ENCODE peak calls at places on chromosomes 4 and X, in seven cellular contexts. C, W, M, S, L, H and B are unnamed samples.

GRCh38 chr4:130849985-130850632 is 1754.2 kb downstream of the C4orf33 start:
- DNase-seq in C (no peak), W (peak), M (no peak), S (no peak), L (no peak), H (no peak), B (no peak)

GRCh38 chrX:33178690-33179089 is 32.7 kb downstream of the DMD start:
- DNase-seq in C (no peak), W (no peak), M (no peak), S (no peak), L (no peak), H (no peak), B (no peak)

GRCh38 chrX:113330416-113330815 is 489.8 kb upstream of the AMOT start:
- DNase-seq in C (no peak), W (no peak), M (no peak), S (no peak), L (no peak), H (no peak), B (no peak)

GRCh38 chr4:26490111-26490979 is at the start of gene CCKAR:
- DNase-seq in C (no peak), W (peak), M (no peak), S (no peak), L (no peak), H (no peak), B (no peak)

GRCh38 chr4:155319506-155319905 is 57.3 kb downstream of the MAP9 start:
- DNase-seq in C (no peak), W (no peak), M (no peak), S (no peak), L (no peak), H (no peak), B (no peak)

GRCh38 chr4:105140684-105141490 is 5.8 kb upstream of the TET2 start:
- DNase-seq in C (peak), W (no peak), M (no peak), S (peak), L (no peak), H (no peak), B (no peak)

GRCh38 chr4:14115106-14115505 is 487.6 kb upstream of the BOD1L1 start:
- DNase-seq in C (no peak), W (no peak), M (no peak), S (no peak), L (no peak), H (no peak), B (no peak)

GRCh38 chr4:169611157-169611556 is 1.2 kb downstream of the NEK1 start:
- DNase-seq in C (no peak), W (no peak), M (no peak), S (no peak), L (no peak), H (no peak), B (no peak)

GRCh38 chrX:51641421-51642021 is 22.8 kb upstream of the CENPVL3 start:
- DNase-seq in C (peak), W (peak), M (no peak), S (peak), L (peak), H (no peak), B (no peak)

GRCh38 chr4:42640613-42641012 is 16.3 kb downstream of the ATP8A1 start:
- DNase-seq in C (no peak), W (no peak), M (no peak), S (no peak), L (no peak), H (no peak), B (no peak)

GRCh38 chr4:186726440-186727148 is 2.9 kb upstream of the FAT1 start:
- DNase-seq in C (peak), W (no peak), M (peak), S (peak), L (peak), H (peak), B (no peak)

GRCh38 chrX:153381684-153382532 is 19.2 kb downstream of the PNMA6E start:
- DNase-seq in C (peak), W (peak), M (no peak), S (peak), L (peak), H (no peak), B (no peak)
- TF ChIP-seq CTCF in C (no peak), W (peak), M (no peak), S (no peak), L (no peak), H (no peak), B (no peak)

GRCh38 chr4:144572660-144573059 is 73.3 kb upstream of the HHIP start:
- DNase-seq in C (peak), W (no peak), M (no peak), S (no peak), L (no peak), H (no peak), B (no peak)
- TF ChIP-seq CTCF in C (peak), W (no peak), M (no peak), S (no peak), L (peak), H (no peak), B (no peak)

GRCh38 chr4:145709336-145709735 is 29.4 kb downstream of the C4orf51 start:
- DNase-seq in C (no peak), W (no peak), M (no peak), S (no peak), L (no peak), H (no peak), B (no peak)

GRCh38 chr4:145703850-145704528 is 24.0 kb downstream of the C4orf51 start:
- DNase-seq in C (no peak), W (no peak), M (no peak), S (no peak), L (no peak), H (no peak), B (no peak)

GRCh38 chr4:145709843-145710242 is 29.9 kb downstream of the C4orf51 start:
- DNase-seq in C (no peak), W (peak), M (no peak), S (no peak), L (peak), H (no peak), B (no peak)
- TF ChIP-seq CTCF in C (no peak), W (no peak), M (no peak), S (no peak), L (no peak), H (no peak), B (no peak)

DNA sequence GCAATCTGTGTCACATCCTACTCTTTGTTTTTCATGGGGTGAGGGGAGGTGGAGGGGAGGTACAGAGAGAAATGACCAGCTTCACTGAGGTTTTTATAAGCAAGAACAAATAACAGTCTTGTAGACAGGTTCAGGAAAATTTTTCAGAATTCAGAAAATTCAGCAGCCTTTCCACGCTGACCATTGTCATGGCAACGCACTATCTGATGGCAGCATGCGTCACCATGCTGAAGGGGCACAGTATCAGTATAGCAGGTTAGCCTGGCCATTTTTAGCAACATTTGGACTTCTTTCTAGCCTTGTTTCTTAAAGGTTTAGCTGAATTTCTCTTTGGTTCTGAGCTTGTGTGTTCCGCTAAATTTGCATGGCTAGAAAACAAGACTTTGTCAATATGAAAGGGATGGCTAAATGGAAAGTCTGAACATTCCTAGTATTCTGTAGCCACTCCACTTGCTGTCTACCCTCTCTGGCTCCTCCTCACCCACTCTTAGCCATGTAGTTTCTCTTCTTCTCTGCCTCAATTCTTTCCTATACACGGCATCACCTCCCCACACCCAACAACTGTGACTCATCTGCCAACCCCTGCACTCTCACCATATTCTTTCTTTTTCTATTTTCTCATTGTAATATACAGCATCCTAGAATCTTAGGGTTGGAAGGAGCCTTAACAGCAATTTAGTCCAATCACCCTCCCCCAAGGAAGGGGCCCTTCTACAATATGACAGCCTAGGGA is 42.7 kb upstream of the CITED1 start:
- DNase-seq in C (no peak), W (no peak), M (no peak), S (no peak), L (no peak), H (no peak), B (no peak)
- TF ChIP-seq CTCF in C (no peak), W (no peak), M (no peak), S (no peak), L (no peak), H (no peak), B (no peak)

GRCh38 chr4:149901128-149901527 is 85.5 kb upstream of the IQCM start:
- DNase-seq in C (no peak), W (no peak), M (no peak), S (no peak), L (no peak), H (no peak), B (no peak)

GRCh38 chr4:149897784-149898183 is 82.1 kb upstream of the IQCM start:
- DNase-seq in C (no peak), W (no peak), M (no peak), S (no peak), L (no peak), H (no peak), B (no peak)

GRCh38 chr4:149891381-149891780 is 75.7 kb upstream of the IQCM start:
- DNase-seq in C (no peak), W (no peak), M (no peak), S (no peak), L (no peak), H (no peak), B (no peak)

DNA sequence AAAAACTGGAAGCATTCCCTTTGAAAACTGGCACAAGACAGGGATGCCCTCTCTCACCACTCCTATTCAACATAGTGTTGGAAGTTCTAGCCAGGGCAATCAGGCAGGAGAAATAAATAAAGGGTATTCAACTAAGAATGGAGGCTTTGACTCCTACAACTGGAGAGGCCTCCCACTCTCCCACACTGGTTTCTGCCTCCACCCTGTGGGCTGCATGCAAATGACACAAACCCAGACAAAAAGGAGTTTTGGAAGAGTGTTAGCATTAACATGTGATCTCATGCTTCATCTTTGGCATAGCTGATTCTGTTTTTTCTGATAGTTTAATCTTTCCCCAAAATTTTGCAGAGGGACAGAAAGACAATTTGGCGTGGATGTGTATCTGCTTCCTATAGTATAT is 80.8 kb upstream of the IQCM start:
- DNase-seq in C (peak), W (peak), M (no peak), S (no peak), L (peak), H (no peak), B (no peak)
- TF ChIP-seq CTCF in C (no peak), W (peak), M (peak), S (no peak), L (peak), H (no peak), B (no peak)

GRCh38 chrX:143669395-143669794 is 33.5 kb upstream of the SLITRK4 start:
- DNase-seq in C (no peak), W (no peak), M (no peak), S (no peak), L (no peak), H (no peak), B (no peak)
- TF ChIP-seq CTCF in C (no peak), W (peak), M (peak), S (no peak), L (peak), H (no peak), B (no peak)

DNA sequence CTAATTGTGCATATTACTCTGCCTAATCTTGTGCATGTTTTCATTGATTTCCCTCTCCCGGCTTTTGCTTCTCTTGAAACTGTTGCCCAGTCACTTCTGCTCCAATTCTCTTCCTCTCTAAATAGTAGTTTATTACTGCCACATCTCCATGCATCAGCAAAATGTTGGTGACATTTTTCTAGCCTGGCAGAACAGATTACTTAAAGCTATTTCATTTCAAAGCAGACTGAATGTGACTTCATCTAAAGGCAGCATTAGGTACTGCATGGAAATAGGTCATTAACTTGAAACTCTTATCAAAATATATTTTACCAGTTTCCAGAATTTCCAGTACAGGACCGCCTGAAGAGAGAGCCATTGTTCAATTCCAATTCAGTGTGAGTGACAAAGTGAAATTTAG is 52.4 kb downstream of the HPGDS start:
- DNase-seq in C (no peak), W (no peak), M (no peak), S (no peak), L (no peak), H (no peak), B (no peak)
- TF ChIP-seq CTCF in C (no peak), W (peak), M (peak), S (no peak), L (peak), H (no peak), B (no peak)

GRCh38 chr4:10160280-10160856 is 43.8 kb upstream of the WDR1 start:
- DNase-seq in C (peak), W (no peak), M (no peak), S (no peak), L (peak), H (no peak), B (no peak)
- TF ChIP-seq CTCF in C (no peak), W (peak), M (peak), S (no peak), L (peak), H (no peak), B (no peak)

DNA sequence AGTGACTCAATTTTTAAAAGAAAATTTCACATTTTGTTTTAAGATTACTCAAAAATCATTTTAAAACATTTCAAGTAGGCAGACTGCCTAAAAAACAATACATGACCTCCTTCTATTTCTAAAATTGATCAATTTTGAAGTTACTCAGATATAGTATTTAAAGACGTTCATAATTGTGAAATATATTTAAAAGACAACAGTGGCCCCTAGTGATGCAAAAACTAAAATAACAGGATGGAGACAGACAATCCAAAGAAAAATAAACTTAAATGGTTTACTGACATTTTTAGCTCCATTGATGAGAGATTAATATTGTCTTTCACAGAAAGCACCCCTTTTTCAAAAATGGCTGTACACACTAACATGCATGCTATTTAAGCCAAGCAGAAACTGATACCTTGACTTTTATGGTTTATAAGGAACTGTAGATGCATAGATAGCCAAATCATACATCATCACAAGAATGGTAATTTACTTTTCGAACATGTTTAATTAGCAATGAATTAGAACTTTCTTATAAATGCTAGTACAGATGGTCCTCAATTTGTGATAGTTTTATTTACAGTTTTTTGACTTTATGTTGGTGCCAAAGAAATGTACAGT is 69.8 kb upstream of the FAT4 start:
- DNase-seq in C (no peak), W (no peak), M (no peak), S (no peak), L (peak), H (no peak), B (no peak)
- TF ChIP-seq CTCF in C (peak), W (peak), M (peak), S (peak), L (peak), H (no peak), B (no peak)

GRCh38 chr4:142656178-142656577 is 189.9 kb downstream of the INPP4B start:
- DNase-seq in C (no peak), W (no peak), M (no peak), S (no peak), L (no peak), H (no peak), B (no peak)

GRCh38 chr4:142663828-142664227 is 182.3 kb downstream of the INPP4B start:
- DNase-seq in C (no peak), W (no peak), M (no peak), S (no peak), L (peak), H (no peak), B (no peak)

DNA sequence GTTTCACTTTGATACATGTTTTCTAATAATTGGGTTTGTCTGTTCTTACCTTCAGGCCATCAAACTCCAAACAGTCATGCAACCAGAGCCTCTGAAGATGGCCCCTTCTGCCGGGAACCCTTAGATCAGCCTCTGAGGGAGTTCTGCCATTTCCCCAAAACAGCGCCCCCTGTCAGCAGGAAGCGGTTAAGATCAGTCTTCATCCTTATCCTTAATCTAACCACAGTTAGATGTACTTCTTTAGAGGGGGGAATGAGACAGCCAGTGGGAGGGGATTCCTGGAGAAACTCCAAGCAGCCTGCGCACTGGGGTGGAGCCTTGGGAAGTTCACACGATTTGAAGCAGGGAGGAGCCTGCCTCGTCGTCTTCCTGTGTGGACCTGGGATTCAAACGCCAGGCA is 185.4 kb downstream of the INPP4B start:
- DNase-seq in C (no peak), W (no peak), M (no peak), S (no peak), L (no peak), H (no peak), B (no peak)
- TF ChIP-seq CTCF in C (no peak), W (peak), M (no peak), S (no peak), L (peak), H (no peak), B (no peak)